ENCODE peak calls at places on chromosomes 1 and 21, in five cellular contexts. One of them, this sample, is unnamed.

GRCh38 chr1:54548389-54549044 is 489 bp downstream of the ACOT11 start:
- DNase-seq in K562: no peak
- DNase-seq in fibroblast of lung: no peak
- DNase-seq in GM12878: no peak
- DNase-seq in MM.1S: no peak
- DNase-seq in this sample: no peak

GRCh38 chr1:41661428-41662060 is 177.1 kb upstream of the EDN2 start:
- DNase-seq in K562: no peak
- DNase-seq in MM.1S: no peak
- DNase-seq in fibroblast of lung: no peak
- DNase-seq in GM12878: no peak
- DNase-seq in this sample: no peak

GRCh38 chr1:212915245-212916091 is 34.9 kb upstream of the VASH2 start:
- DNase-seq in MM.1S: no peak
- DNase-seq in GM12878: no peak
- DNase-seq in fibroblast of lung: peak
- DNase-seq in K562: peak
- DNase-seq in this sample: peak

GRCh38 chr1:100627018-100627716 is 89.2 kb downstream of the GPR88 start:
- DNase-seq in MM.1S: no peak
- DNase-seq in K562: no peak
- DNase-seq in fibroblast of lung: peak
- DNase-seq in GM12878: no peak
- DNase-seq in this sample: peak

GRCh38 chr1:172335377-172335776 is 85.1 kb upstream of the C1orf105 start:
- DNase-seq in K562: no peak
- DNase-seq in MM.1S: no peak
- DNase-seq in GM12878: no peak
- DNase-seq in fibroblast of lung: no peak
- DNase-seq in this sample: no peak

GRCh38 chr1:14120895-14121294 is 420.9 kb downstream of the PRDM2 start:
- DNase-seq in MM.1S: no peak
- DNase-seq in GM12878: no peak
- DNase-seq in fibroblast of lung: no peak
- DNase-seq in K562: no peak
- DNase-seq in this sample: no peak

GRCh38 chr1:228343211-228343661 is 63.4 kb downstream of the TRIM11 start:
- DNase-seq in fibroblast of lung: no peak
- DNase-seq in MM.1S: no peak
- DNase-seq in K562: no peak
- DNase-seq in GM12878: no peak
- DNase-seq in this sample: no peak

GRCh38 chr1:109537450-109538178 is 2.1 kb upstream of the GPR61 start:
- DNase-seq in fibroblast of lung: no peak
- DNase-seq in GM12878: no peak
- DNase-seq in MM.1S: no peak
- DNase-seq in K562: no peak
- DNase-seq in this sample: no peak

GRCh38 chr1:232697191-232697590 is 67.3 kb upstream of the SIPA1L2 start:
- DNase-seq in GM12878: no peak
- DNase-seq in fibroblast of lung: no peak
- DNase-seq in K562: no peak
- DNase-seq in MM.1S: no peak
- DNase-seq in this sample: no peak

GRCh38 chr1:110508038-110508437 is 10.9 kb downstream of the KCNA10 start:
- DNase-seq in fibroblast of lung: no peak
- DNase-seq in GM12878: no peak
- DNase-seq in MM.1S: no peak
- DNase-seq in K562: no peak
- DNase-seq in this sample: no peak

GRCh38 chr21:46532080-46532479 is 72.8 kb downstream of the S100B start:
- DNase-seq in GM12878: no peak
- DNase-seq in MM.1S: no peak
- DNase-seq in K562: no peak
- DNase-seq in fibroblast of lung: no peak
- DNase-seq in this sample: no peak

GRCh38 chr1:109398343-109399225 is 866 bp upstream of the SORT1 start:
- DNase-seq in MM.1S: no peak
- DNase-seq in GM12878: no peak
- DNase-seq in K562: no peak
- DNase-seq in fibroblast of lung: no peak
- DNase-seq in this sample: no peak

GRCh38 chr1:101183388-101183699 is 53.5 kb upstream of the S1PR1 start:
- DNase-seq in MM.1S: no peak
- DNase-seq in fibroblast of lung: no peak
- DNase-seq in K562: no peak
- DNase-seq in GM12878: no peak
- DNase-seq in this sample: peak

GRCh38 chr21:35438643-35439404 is 389.7 kb upstream of the RUNX1 start:
- DNase-seq in GM12878: peak
- DNase-seq in fibroblast of lung: peak
- DNase-seq in K562: no peak
- DNase-seq in MM.1S: peak
- DNase-seq in this sample: peak

GRCh38 chr1:212595787-212596714 is 12.5 kb upstream of the ATF3 start:
- DNase-seq in MM.1S: peak
- DNase-seq in fibroblast of lung: peak
- DNase-seq in GM12878: peak
- DNase-seq in K562: peak
- DNase-seq in this sample: peak

GRCh38 chr1:85330711-85331290 is 54.4 kb upstream of the BCL10 start:
- DNase-seq in MM.1S: no peak
- DNase-seq in GM12878: no peak
- DNase-seq in K562: no peak
- DNase-seq in fibroblast of lung: peak
- DNase-seq in this sample: peak

GRCh38 chr1:156741613-156741983 is 710 bp upstream of the MRPL24 start:
- DNase-seq in K562: no peak
- DNase-seq in MM.1S: peak
- DNase-seq in fibroblast of lung: no peak
- DNase-seq in GM12878: no peak
- DNase-seq in this sample: no peak

GRCh38 chr1:115307621-115308020 is 30.4 kb downstream of the NGF start:
- DNase-seq in MM.1S: no peak
- DNase-seq in GM12878: no peak
- DNase-seq in K562: no peak
- DNase-seq in fibroblast of lung: no peak
- DNase-seq in this sample: no peak

GRCh38 chr21:16536661-16537359 is 807.0 kb downstream of the USP25 start:
- DNase-seq in GM12878: no peak
- DNase-seq in MM.1S: no peak
- DNase-seq in K562: no peak
- DNase-seq in fibroblast of lung: peak
- DNase-seq in this sample: peak

GRCh38 chr1:39243302-39243701 is 38.8 kb downstream of the MACF1 start:
- DNase-seq in GM12878: no peak
- DNase-seq in K562: no peak
- DNase-seq in MM.1S: no peak
- DNase-seq in fibroblast of lung: no peak
- DNase-seq in this sample: no peak

GRCh38 chr21:39867198-39867650 is at the start of gene PCP4:
- DNase-seq in GM12878: no peak
- DNase-seq in K562: peak
- DNase-seq in fibroblast of lung: peak
- DNase-seq in MM.1S: peak
- DNase-seq in this sample: no peak

GRCh38 chr1:112718691-112719418 is 3.7 kb upstream of the PPM1J start:
- DNase-seq in GM12878: no peak
- DNase-seq in fibroblast of lung: peak
- DNase-seq in K562: peak
- DNase-seq in MM.1S: peak
- DNase-seq in this sample: no peak

GRCh38 chr1:43482240-43482639 is 28.5 kb upstream of the HYI start:
- DNase-seq in GM12878: no peak
- DNase-seq in fibroblast of lung: peak
- DNase-seq in MM.1S: peak
- DNase-seq in K562: no peak
- DNase-seq in this sample: no peak

GRCh38 chr1:23402286-23403037 is 22.1 kb downstream of the TCEA3 start:
- DNase-seq in K562: no peak
- DNase-seq in fibroblast of lung: peak
- DNase-seq in MM.1S: no peak
- DNase-seq in GM12878: no peak
- DNase-seq in this sample: no peak

GRCh38 chr1:117669572-117669971 is 63.7 kb downstream of the TENT5C start:
- DNase-seq in MM.1S: no peak
- DNase-seq in GM12878: no peak
- DNase-seq in fibroblast of lung: no peak
- DNase-seq in K562: no peak
- DNase-seq in this sample: no peak

GRCh38 chr1:169062152-169062551 is 44.3 kb upstream of the ATP1B1 start:
- DNase-seq in MM.1S: no peak
- DNase-seq in K562: no peak
- DNase-seq in fibroblast of lung: no peak
- DNase-seq in GM12878: no peak
- DNase-seq in this sample: no peak

GRCh38 chr1:41657101-41657500 is 172.6 kb upstream of the EDN2 start:
- DNase-seq in GM12878: no peak
- DNase-seq in K562: no peak
- DNase-seq in fibroblast of lung: no peak
- DNase-seq in MM.1S: no peak
- DNase-seq in this sample: no peak

GRCh38 chr1:54547601-54548388 is at the start of gene ACOT11:
- DNase-seq in fibroblast of lung: peak
- DNase-seq in K562: peak
- DNase-seq in MM.1S: no peak
- DNase-seq in GM12878: no peak
- DNase-seq in this sample: peak

GRCh38 chr21:35084869-35085268 is 35.8 kb upstream of the RUNX1 start:
- DNase-seq in GM12878: no peak
- DNase-seq in K562: no peak
- DNase-seq in MM.1S: no peak
- DNase-seq in fibroblast of lung: peak
- DNase-seq in this sample: peak

GRCh38 chr1:48526045-48526714 is 54.2 kb upstream of the SPATA6 start:
- DNase-seq in GM12878: no peak
- DNase-seq in K562: no peak
- DNase-seq in MM.1S: no peak
- DNase-seq in fibroblast of lung: peak
- DNase-seq in this sample: no peak

GRCh38 chr1:157955860-157956259 is 37.6 kb upstream of the KIRREL1 start:
- DNase-seq in MM.1S: no peak
- DNase-seq in GM12878: no peak
- DNase-seq in fibroblast of lung: no peak
- DNase-seq in K562: no peak
- DNase-seq in this sample: no peak

GRCh38 chr1:199784127-199784526 is 243.4 kb upstream of the NR5A2 start:
- DNase-seq in K562: no peak
- DNase-seq in fibroblast of lung: peak
- DNase-seq in MM.1S: no peak
- DNase-seq in GM12878: no peak
- DNase-seq in this sample: peak

GRCh38 chr1:6144175-6144574 is 35.9 kb downstream of the CHD5 start:
- DNase-seq in fibroblast of lung: no peak
- DNase-seq in GM12878: no peak
- DNase-seq in MM.1S: no peak
- DNase-seq in K562: no peak
- DNase-seq in this sample: no peak

GRCh38 chr21:33754493-33754892 is 112.2 kb downstream of the ITSN1 start:
- DNase-seq in GM12878: no peak
- DNase-seq in MM.1S: no peak
- DNase-seq in K562: no peak
- DNase-seq in fibroblast of lung: no peak
- DNase-seq in this sample: no peak

GRCh38 chr1:9305216-9305615 is 12.5 kb downstream of the SPSB1 start:
- DNase-seq in K562: no peak
- DNase-seq in GM12878: no peak
- DNase-seq in MM.1S: no peak
- DNase-seq in fibroblast of lung: no peak
- DNase-seq in this sample: no peak

GRCh38 chr1:210342986-210343780 is 14.5 kb downstream of the HHAT start:
- DNase-seq in fibroblast of lung: no peak
- DNase-seq in GM12878: peak
- DNase-seq in MM.1S: no peak
- DNase-seq in K562: no peak
- DNase-seq in this sample: no peak

GRCh38 chr1:220511785-220512184 is 16.2 kb upstream of the MARK1 start:
- DNase-seq in GM12878: no peak
- DNase-seq in fibroblast of lung: no peak
- DNase-seq in K562: no peak
- DNase-seq in MM.1S: no peak
- DNase-seq in this sample: no peak
- TF ChIP-seq CTCF in GM12878: no peak
- TF ChIP-seq CTCF in fibroblast of lung: no peak
- TF ChIP-seq CTCF in K562: peak
- TF ChIP-seq CTCF in MM.1S: no peak
- TF ChIP-seq CTCF in this sample: no peak

GRCh38 chr1:214241060-214241459 is 39.9 kb upstream of the SMYD2 start:
- DNase-seq in GM12878: no peak
- DNase-seq in MM.1S: no peak
- DNase-seq in K562: no peak
- DNase-seq in fibroblast of lung: no peak
- DNase-seq in this sample: no peak
- TF ChIP-seq EZH2 in GM12878: no peak
- TF ChIP-seq EZH2 in MM.1S: no peak
- TF ChIP-seq EZH2 in K562: no peak
- TF ChIP-seq EZH2 in fibroblast of lung: no peak
- TF ChIP-seq EZH2 in this sample: no peak

GRCh38 chr1:152408664-152409063 is 5.4 kb downstream of the CRNN start:
- DNase-seq in K562: no peak
- DNase-seq in MM.1S: no peak
- DNase-seq in GM12878: no peak
- DNase-seq in fibroblast of lung: no peak
- DNase-seq in this sample: no peak
- TF ChIP-seq CTCF in K562: no peak
- TF ChIP-seq CTCF in MM.1S: no peak
- TF ChIP-seq CTCF in GM12878: no peak
- TF ChIP-seq CTCF in fibroblast of lung: no peak
- TF ChIP-seq CTCF in this sample: no peak

GRCh38 chr1:33588726-33589125 is 116.3 kb downstream of the ZSCAN20 start:
- DNase-seq in MM.1S: no peak
- DNase-seq in GM12878: no peak
- DNase-seq in K562: no peak
- DNase-seq in fibroblast of lung: no peak
- DNase-seq in this sample: no peak

GRCh38 chr1:33586795-33587194 is 114.3 kb downstream of the ZSCAN20 start:
- DNase-seq in MM.1S: no peak
- DNase-seq in fibroblast of lung: no peak
- DNase-seq in GM12878: no peak
- DNase-seq in K562: no peak
- DNase-seq in this sample: no peak

GRCh38 chr1:33583567-33583966 is 111.1 kb downstream of the ZSCAN20 start:
- DNase-seq in fibroblast of lung: no peak
- DNase-seq in GM12878: no peak
- DNase-seq in MM.1S: no peak
- DNase-seq in K562: no peak
- DNase-seq in this sample: no peak

DNA sequence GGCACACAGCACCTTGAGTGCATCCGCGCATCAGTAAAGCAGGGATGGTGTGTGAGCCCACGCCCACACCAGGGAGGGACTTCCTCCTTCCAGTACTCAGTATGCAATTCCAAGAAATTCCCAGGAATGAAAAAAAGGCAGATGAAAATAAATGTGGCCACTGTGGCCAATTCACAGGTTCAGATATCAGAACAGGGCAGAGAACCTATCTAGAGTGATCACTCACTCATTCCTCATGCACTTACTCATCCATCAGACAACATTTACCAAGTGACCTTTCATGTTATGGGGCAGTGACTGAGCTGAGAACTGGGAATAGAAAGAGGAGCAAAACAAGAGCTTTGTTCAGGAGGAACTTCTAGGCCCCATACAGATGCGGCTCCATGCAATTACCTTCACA is 113.7 kb downstream of the ZSCAN20 start:
- DNase-seq in MM.1S: no peak
- DNase-seq in K562: no peak
- DNase-seq in fibroblast of lung: no peak
- DNase-seq in GM12878: no peak
- DNase-seq in this sample: peak
- TF ChIP-seq EZH2 in MM.1S: no peak
- TF ChIP-seq EZH2 in K562: no peak
- TF ChIP-seq EZH2 in fibroblast of lung: no peak
- TF ChIP-seq EZH2 in GM12878: no peak
- TF ChIP-seq EZH2 in this sample: no peak

This sample was measured in astrocyte.